ENCODE peak calls at places on chromosomes 13 and 19, in eight cellular contexts. Z is HCT116, V is sigmoid colon, H is suprapubic skin, E is NB4, U is prostate gland, L is upper lobe of left lung, A is K562. P is an unnamed sample.
A peak's percentile ranks its signal among the peaks of the same experiment; 100 is the strongest.

GRCh38 chr13:39452834-39453233 is 150.2 kb downstream of the LHFPL6 start:
- DNase-seq in Z (no peak), V (no peak), H (no peak), E (no peak), U (no peak), L (no peak), A (no peak), P (no peak)

GRCh38 chr13:77492982-77493381 is 42.5 kb upstream of the SCEL start:
- DNase-seq in Z (peak; percentile 23), V (no peak), H (no peak), E (peak; percentile 42), U (no peak), L (no peak), A (no peak), P (no peak)

GRCh38 chr19:48613852-48614435 is 932 bp downstream of the FAM83E start:
- DNase-seq in Z (no peak), V (no peak), H (no peak), E (no peak), U (no peak), L (no peak), A (no peak), P (no peak)

GRCh38 chr13:24192811-24193162 is 32.3 kb downstream of the SPATA13 start:
- DNase-seq in Z (no peak), V (no peak), H (no peak), E (no peak), U (no peak), L (no peak), A (no peak), P (no peak)

GRCh38 chr19:12668937-12669271 is 2.3 kb downstream of the WDR83 start:
- DNase-seq in Z (no peak), V (peak; percentile 84), H (peak; percentile 87), E (peak; percentile 59), U (peak; percentile 52), L (peak; percentile 66), A (peak; percentile 65), P (peak; percentile 93)

GRCh38 chr19:58356236-58356970 is 3.1 kb upstream of the A1BG start:
- DNase-seq in Z (no peak), V (peak; percentile 46), H (no peak), E (no peak), U (no peak), L (no peak), A (no peak), P (no peak)

GRCh38 chr19:11142528-11143171 is 12.9 kb downstream of the SPC24 start:
- DNase-seq in Z (peak; percentile 79), V (peak; percentile 97), H (peak; percentile 91), E (no peak), U (peak; percentile 62), L (peak; percentile 90), A (peak; percentile 81), P (peak; percentile 97)

GRCh38 chr13:72839831-72840426 is 58.0 kb downstream of the PIBF1 start:
- DNase-seq in Z (peak; percentile 47), V (no peak), H (no peak), E (peak; percentile 52), U (peak; percentile 46), L (peak; percentile 58), A (peak; percentile 32), P (no peak)

GRCh38 chr13:103960011-103960410 is 893.8 kb upstream of the SLC10A2 start:
- DNase-seq in Z (no peak), V (no peak), H (no peak), E (no peak), U (no peak), L (no peak), A (no peak), P (no peak)

GRCh38 chr19:48239582-48240141 is 16.1 kb downstream of the CARD8 start:
- DNase-seq in Z (no peak), V (no peak), H (no peak), E (no peak), U (no peak), L (no peak), A (no peak), P (no peak)

GRCh38 chr13:23615677-23616076 is 45.5 kb downstream of the TNFRSF19 start:
- DNase-seq in Z (no peak), V (no peak), H (no peak), E (no peak), U (no peak), L (no peak), A (no peak), P (no peak)

DNA sequence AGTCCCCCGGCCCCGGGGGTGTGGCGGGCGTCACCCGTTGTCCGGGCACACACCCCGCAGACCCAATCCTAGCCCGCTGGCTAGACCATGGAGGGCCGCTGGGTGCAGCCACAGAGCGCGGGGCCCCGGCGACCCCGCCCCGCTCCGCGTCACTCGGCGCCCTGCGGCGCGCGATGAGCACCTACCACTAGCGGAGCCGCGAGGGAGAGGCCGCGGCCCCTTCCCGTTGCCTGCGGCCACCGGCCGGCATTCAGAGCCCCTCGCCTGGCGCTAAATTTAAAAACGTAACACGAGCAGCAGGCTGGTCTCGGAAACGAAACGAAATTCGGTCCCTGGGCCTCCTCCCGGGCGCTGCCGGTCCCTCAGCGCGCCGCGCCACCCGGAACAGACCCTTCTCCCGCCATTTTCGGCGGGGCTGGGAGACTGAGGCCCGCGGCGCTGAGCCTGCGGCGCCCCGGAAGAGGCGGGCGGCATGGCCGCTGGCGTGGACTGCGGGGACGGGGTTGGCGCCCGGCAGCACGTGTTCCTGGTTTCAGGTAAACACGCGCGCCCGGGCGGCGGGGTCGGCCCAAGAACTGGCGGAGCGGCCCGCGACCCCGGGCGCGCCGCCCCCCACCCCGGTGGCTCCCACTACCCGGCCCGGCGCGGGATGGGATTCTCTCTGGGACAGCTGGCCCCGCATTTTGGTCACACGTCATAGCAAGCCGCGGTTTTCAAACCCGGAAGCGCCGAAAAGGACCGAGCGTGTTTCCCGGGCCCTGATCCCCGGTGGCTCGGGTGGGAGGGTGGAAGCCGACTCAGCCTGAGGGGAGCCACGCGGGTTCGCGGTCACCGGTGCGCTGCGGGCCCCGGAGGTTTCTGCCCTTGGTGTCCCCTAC is at the start of gene RNASEH2B:
- DNase-seq in Z (peak; percentile 60), V (peak; percentile 83), H (peak; percentile 75), E (peak; percentile 92), U (peak; percentile 38), L (peak; percentile 77), A (peak; percentile 78), P (peak; percentile 93)
- TF ChIP-seq POLR2A in Z (no peak), V (peak; percentile 19), H (peak; percentile 29), E (peak; percentile 92), U (no peak), L (peak; percentile 82), A (peak; percentile 79), P (no peak)

GRCh38 chr19:971795-972194 is 12.3 kb upstream of the WDR18 start:
- DNase-seq in Z (no peak), V (no peak), H (no peak), E (no peak), U (no peak), L (no peak), A (no peak), P (no peak)

GRCh38 chr19:973726-974563 is 10.2 kb upstream of the WDR18 start:
- DNase-seq in Z (no peak), V (no peak), H (no peak), E (no peak), U (no peak), L (no peak), A (no peak), P (no peak)

GRCh38 chr19:972281-972680 is 11.9 kb upstream of the WDR18 start:
- DNase-seq in Z (no peak), V (no peak), H (no peak), E (no peak), U (no peak), L (no peak), A (no peak), P (no peak)

GRCh38 chr19:974564-975257 is 9.4 kb upstream of the WDR18 start:
- DNase-seq in Z (no peak), V (no peak), H (no peak), E (no peak), U (no peak), L (no peak), A (no peak), P (no peak)

DNA sequence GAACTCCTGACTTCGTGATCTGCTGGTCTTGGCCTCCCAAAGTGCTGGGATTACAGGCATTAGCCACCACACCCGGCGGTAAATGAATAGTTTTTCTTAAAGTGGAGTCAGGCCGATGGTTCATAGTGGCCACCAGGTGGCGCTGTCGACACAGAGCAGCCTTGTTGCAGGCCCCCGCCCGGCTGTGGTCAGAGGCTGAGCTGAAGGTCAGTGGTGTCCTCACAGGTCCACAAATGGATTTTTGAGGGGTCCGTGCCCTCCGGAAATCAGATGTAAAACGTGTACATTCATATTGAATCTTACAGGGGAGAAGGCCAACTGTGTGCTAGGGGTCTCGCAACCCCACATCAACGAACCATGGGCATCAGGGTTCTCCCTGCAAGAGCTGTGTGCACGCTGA is 13.4 kb upstream of the WDR18 start:
- DNase-seq in Z (no peak), V (no peak), H (no peak), E (peak; percentile 37), U (no peak), L (no peak), A (peak; percentile 72), P (no peak)
- TF ChIP-seq CTCF in Z (peak; percentile 90), V (no peak), H (peak; percentile 4), E (peak; percentile 42), U (no peak), L (no peak), A (peak; percentile 85), P (no peak)

DNA sequence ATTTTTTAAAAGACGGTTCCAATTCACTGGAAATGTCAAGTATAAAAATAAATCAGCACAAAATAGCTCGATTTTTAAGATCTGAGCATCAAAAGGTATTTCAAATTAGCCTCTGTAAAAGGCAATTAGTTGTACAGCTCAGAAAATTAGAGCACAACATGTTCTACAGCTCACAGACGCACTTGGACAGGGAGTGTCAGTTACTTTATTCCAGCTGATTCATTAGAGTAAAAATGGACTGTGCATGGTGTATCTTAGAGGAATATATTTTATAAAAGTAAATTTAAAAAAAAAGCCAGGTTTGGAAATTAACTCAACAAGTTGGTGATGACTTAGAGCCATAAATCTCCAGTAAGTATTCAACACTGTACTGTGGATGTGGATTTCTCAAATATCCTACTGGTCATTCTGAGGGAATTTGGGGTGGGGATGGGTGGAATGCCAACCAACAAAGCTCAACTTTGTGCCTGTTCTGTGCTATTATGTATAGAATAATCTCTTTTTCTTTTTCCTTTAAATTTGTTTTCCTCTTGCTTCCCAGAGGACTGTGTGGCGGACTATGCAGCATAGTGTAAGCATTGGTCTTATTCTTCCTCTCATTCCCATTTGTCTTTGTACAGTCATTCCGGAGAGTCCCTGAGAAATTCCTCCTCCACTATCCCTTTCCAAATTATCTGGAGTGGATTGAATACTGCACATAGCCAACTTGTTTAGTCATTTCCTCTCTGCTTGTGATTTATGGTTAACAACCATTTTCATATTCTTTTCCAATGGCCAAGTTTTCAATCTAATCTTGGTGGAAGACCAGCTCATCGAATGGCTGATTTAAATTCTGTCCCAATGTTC is 169.3 kb downstream of the DCT start:
- DNase-seq in Z (no peak), V (no peak), H (no peak), E (no peak), U (no peak), L (no peak), A (no peak), P (no peak)
- H3K4me3 ChIP-seq in Z (no peak overlapping the region), V (no peak overlapping the region), H (no peak overlapping the region), E (no peak overlapping the region), U (no peak overlapping the region), L (no peak overlapping the region), A (no peak overlapping the region), P (no peak overlapping the region)

GRCh38 chr19:52923782-52924593 is 760 bp upstream of the ZNF888 start:
- DNase-seq in Z (no peak), V (peak; percentile 82), H (peak; percentile 70), E (peak; percentile 89), U (no peak), L (peak; percentile 90), A (peak; percentile 51), P (peak; percentile 88)

GRCh38 chr19:52917531-52917930 is 5.7 kb downstream of the ZNF888 start:
- DNase-seq in Z (no peak), V (no peak), H (no peak), E (no peak), U (no peak), L (no peak), A (no peak), P (no peak)

GRCh38 chr19:52922841-52923781 is at the start of gene ZNF888:
- DNase-seq in Z (peak; percentile 59), V (peak; percentile 94), H (peak; percentile 94), E (peak; percentile 92), U (peak; percentile 92), L (peak; percentile 96), A (peak; percentile 91), P (peak; percentile 98)
- TF ChIP-seq POLR2A in Z (no peak), V (no peak), H (no peak), E (peak; percentile 75), U (peak; percentile 81), L (peak; percentile 78), A (peak; percentile 93), P (no peak)